ENCODE peak calls at places on chromosome 1, in seven cellular contexts. G is lower leg skin, X is spleen, Z is cardiac fibroblast, Y is GM10248, W is A549, C is astrocyte of the cerebellum. D is an unnamed sample.

GRCh38 chr1:27990920-27991537 is 31.3 kb downstream of the XKR8 start:
- DNase-seq in Z (peak), G (no peak), W (no peak), C (no peak), X (no peak), Y (no peak), D (no peak)

GRCh38 chr1:59438058-59438560 is 141.2 kb downstream of the FGGY start:
- DNase-seq in Z (peak), Y (no peak), C (no peak), W (no peak), X (no peak), G (no peak), D (no peak)

GRCh38 chr1:46643368-46643775 is 24.8 kb downstream of the ATPAF1 start:
- DNase-seq in Z (peak), W (peak), Y (no peak), G (no peak), X (no peak), C (peak), D (no peak)

GRCh38 chr1:53896673-53897229 is 2.8 kb downstream of the DIO1 start:
- DNase-seq in G (no peak), X (no peak), Y (no peak), C (peak), Z (peak), W (no peak), D (no peak)

GRCh38 chr1:27594542-27595510 is 9.1 kb downstream of the AHDC1 start:
- DNase-seq in Z (no peak), Y (no peak), W (no peak), C (no peak), G (no peak), X (no peak), D (no peak)

GRCh38 chr1:203628997-203629508 is 2.4 kb downstream of the ATP2B4 start:
- DNase-seq in X (no peak), G (no peak), W (no peak), C (no peak), Z (no peak), Y (no peak), D (no peak)

GRCh38 chr1:173048629-173049326 is 2.0 kb downstream of the TNFSF18 start:
- DNase-seq in G (no peak), C (no peak), Z (no peak), Y (no peak), W (no peak), X (no peak), D (no peak)

GRCh38 chr1:183942933-183943693 is 94.4 kb downstream of the COLGALT2 start:
- DNase-seq in X (no peak), W (peak), Z (peak), C (peak), G (peak), Y (no peak), D (no peak)

GRCh38 chr1:75615664-75616435 is 4.9 kb upstream of the SLC44A5 start:
- DNase-seq in X (peak), C (peak), G (no peak), Z (peak), Y (peak), W (no peak), D (no peak)

GRCh38 chr1:148372731-148373130 is 110.4 kb downstream of the PPIAL4G start:
- DNase-seq in W (no peak), Z (no peak), C (no peak), X (no peak), G (no peak), Y (no peak), D (no peak)

GRCh38 chr1:235918032-235918431 is 51.3 kb upstream of the LYST start:
- DNase-seq in Y (no peak), W (no peak), X (no peak), G (no peak), C (no peak), Z (no peak), D (no peak)

GRCh38 chr1:32898056-32898455 is 3.1 kb downstream of the TMEM54 start:
- DNase-seq in X (no peak), Z (no peak), W (no peak), C (no peak), G (no peak), Y (no peak), D (no peak)

GRCh38 chr1:59322394-59323179 is 25.7 kb downstream of the FGGY start:
- DNase-seq in X (no peak), G (no peak), W (no peak), Y (no peak), Z (no peak), C (no peak), D (no peak)

GRCh38 chr1:243882276-243882675 is 32.2 kb upstream of the AKT3 start:
- DNase-seq in W (peak), C (no peak), X (no peak), Z (peak), Y (no peak), G (no peak), D (no peak)

GRCh38 chr1:204600968-204601367 is 84.6 kb downstream of the LRRN2 start:
- DNase-seq in Y (no peak), C (no peak), W (peak), X (no peak), Z (no peak), G (no peak), D (no peak)

GRCh38 chr1:53634571-53634979 is 104.4 kb downstream of the GLIS1 start:
- DNase-seq in X (peak), G (no peak), Y (no peak), W (no peak), C (no peak), Z (no peak), D (no peak)

GRCh38 chr1:221712776-221713431 is 29.0 kb downstream of the DUSP10 start:
- DNase-seq in Z (no peak), Y (peak), X (peak), W (no peak), C (no peak), G (no peak), D (no peak)

GRCh38 chr1:39919545-39919944 is 17.8 kb upstream of the MYCL start:
- DNase-seq in X (no peak), G (no peak), Z (peak), Y (peak), C (peak), W (peak), D (peak)

GRCh38 chr1:26530898-26531598 is 1.5 kb downstream of the RPS6KA1 start:
- DNase-seq in Y (peak), G (no peak), W (peak), Z (peak), X (peak), C (peak), D (no peak)
- TF ChIP-seq CTCF in Y (peak), G (no peak), W (peak), Z (peak), X (no peak), C (peak), D (peak)

GRCh38 chr1:66761273-66761672 is 9.0 kb downstream of the DYNLT5 start:
- DNase-seq in X (no peak), C (no peak), Z (peak), W (no peak), G (no peak), Y (no peak), D (no peak)

GRCh38 chr1:66767590-66767989 is 15.3 kb downstream of the DYNLT5 start:
- DNase-seq in G (no peak), Z (no peak), X (no peak), W (no peak), Y (no peak), C (no peak), D (no peak)

GRCh38 chr1:66760506-66760905 is 8.2 kb downstream of the DYNLT5 start:
- DNase-seq in Z (no peak), Y (no peak), G (no peak), W (no peak), C (no peak), X (no peak), D (no peak)

GRCh38 chr1:66768935-66769334 is 16.7 kb downstream of the DYNLT5 start:
- DNase-seq in X (no peak), Y (no peak), Z (no peak), G (no peak), C (no peak), W (no peak), D (no peak)

GRCh38 chr1:66764994-66765578 is 12.8 kb downstream of the DYNLT5 start:
- DNase-seq in Y (peak), G (no peak), C (peak), X (no peak), W (peak), Z (peak), D (peak)
- TF ChIP-seq CTCF in Y (peak), G (no peak), C (peak), X (peak), W (peak), Z (peak), D (peak)

GRCh38 chr1:30472009-30472408 is 251.4 kb downstream of the MATN1 start:
- DNase-seq in C (no peak), X (peak), G (no peak), Y (no peak), W (no peak), Z (no peak), D (no peak)

GRCh38 chr1:30473920-30474817 is 249.2 kb downstream of the MATN1 start:
- DNase-seq in C (no peak), X (no peak), Y (no peak), G (no peak), Z (no peak), W (no peak), D (no peak)

GRCh38 chr1:30474818-30475200 is 248.6 kb downstream of the MATN1 start:
- DNase-seq in W (no peak), Y (no peak), Z (no peak), G (no peak), C (no peak), X (no peak), D (no peak)

GRCh38 chr1:30471307-30471706 is 252.1 kb downstream of the MATN1 start:
- DNase-seq in X (no peak), W (no peak), Z (no peak), C (no peak), G (no peak), Y (no peak), D (no peak)

GRCh38 chr1:30472526-30472925 is 250.9 kb downstream of the MATN1 start:
- DNase-seq in Z (no peak), G (no peak), W (no peak), C (no peak), Y (no peak), X (peak), D (no peak)
- TF ChIP-seq CTCF in Z (no peak), G (no peak), W (no peak), C (no peak), Y (no peak), X (no peak), D (no peak)

GRCh38 chr1:180183426-180183825 is 28.8 kb downstream of the QSOX1 start:
- DNase-seq in X (peak), W (no peak), Y (no peak), C (no peak), G (no peak), Z (no peak), D (no peak)

GRCh38 chr1:180182721-180183311 is 28.1 kb downstream of the QSOX1 start:
- DNase-seq in X (peak), W (no peak), Y (no peak), C (no peak), Z (no peak), G (no peak), D (no peak)

GRCh38 chr1:180181996-180182675 is 27.5 kb downstream of the QSOX1 start:
- DNase-seq in C (no peak), Z (no peak), Y (no peak), W (no peak), X (peak), G (no peak), D (no peak)

GRCh38 chr1:180179162-180179957 is 24.7 kb downstream of the QSOX1 start:
- DNase-seq in C (no peak), Y (no peak), Z (no peak), X (peak), G (no peak), W (no peak), D (no peak)

GRCh38 chr1:180181048-180181447 is 26.4 kb downstream of the QSOX1 start:
- DNase-seq in W (peak), X (peak), Y (no peak), C (no peak), G (no peak), Z (no peak), D (no peak)
- TF ChIP-seq CTCF in W (peak), X (no peak), Y (no peak), C (peak), G (no peak), Z (peak), D (peak)

DNA sequence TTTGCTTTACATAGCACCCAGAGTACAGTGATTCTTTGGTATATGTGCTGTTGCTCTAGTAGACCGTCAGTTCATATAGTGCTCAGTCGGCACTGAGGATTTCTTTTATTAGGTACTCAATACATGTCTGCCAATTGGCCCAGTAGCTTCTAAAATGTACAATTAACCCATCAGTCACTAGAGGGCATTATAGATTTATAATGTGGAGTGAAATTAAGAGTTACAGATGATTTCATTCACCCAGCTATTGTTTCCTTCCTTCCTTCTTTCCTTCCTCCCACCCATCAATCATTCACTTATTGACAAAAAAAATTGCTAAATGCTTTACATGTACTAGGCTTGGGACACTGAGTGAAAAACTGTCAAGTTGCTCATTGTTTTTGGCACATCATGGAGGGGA is 263.6 kb upstream of the USP24 start:
- DNase-seq in W (peak), C (peak), Z (peak), G (no peak), X (no peak), Y (no peak), D (no peak)
- TF ChIP-seq CTCF in W (peak), C (peak), Z (peak), G (no peak), X (no peak), Y (no peak), D (peak)

GRCh38 chr1:165768513-165769394 is at the start of gene TMCO1:
- DNase-seq in G (peak), Z (peak), Y (peak), X (peak), C (peak), W (peak), D (peak)
- TF ChIP-seq CTCF in G (no peak), Z (peak), Y (no peak), X (peak), C (peak), W (no peak), D (no peak)

GRCh38 chr1:70528591-70529333 is 117.7 kb downstream of the CTH start:
- DNase-seq in X (no peak), C (no peak), G (peak), W (peak), Z (peak), Y (peak), D (no peak)
- TF ChIP-seq CTCF in X (peak), C (peak), G (no peak), W (peak), Z (peak), Y (peak), D (peak)

D was measured in D721Med.